ENCODE peak calls at places on chromosome 11, in seven cellular contexts. One of them, this sample, is unnamed.

GRCh38 chr11:61293869-61294716 is 1.0 kb downstream of the VWCE start:
- DNase-seq in pancreas: peak; percentile 34
- DNase-seq in tibial artery: peak; percentile 43
- DNase-seq in bronchial epithelial cell: peak; percentile 22
- DNase-seq in uterus: peak; percentile 52
- DNase-seq in HCT116: no peak
- DNase-seq in GM12878: no peak
- DNase-seq in this sample: no peak

GRCh38 chr11:62401781-62402180 is 17.1 kb upstream of the SCGB1A1 start:
- DNase-seq in pancreas: no peak
- DNase-seq in tibial artery: no peak
- DNase-seq in bronchial epithelial cell: no peak
- DNase-seq in uterus: no peak
- DNase-seq in HCT116: no peak
- DNase-seq in GM12878: no peak
- DNase-seq in this sample: no peak

GRCh38 chr11:78139422-78140391 is at the start of gene ALG8:
- DNase-seq in pancreas: peak; percentile 97
- DNase-seq in tibial artery: peak; percentile 95
- DNase-seq in bronchial epithelial cell: peak; percentile 95
- DNase-seq in uterus: peak; percentile 93
- DNase-seq in HCT116: peak; percentile 85
- DNase-seq in GM12878: peak; percentile 90
- DNase-seq in this sample: peak; percentile 90

GRCh38 chr11:71563401-71563800 is 2.0 kb upstream of the KRTAP5-10 start:
- DNase-seq in pancreas: no peak
- DNase-seq in tibial artery: no peak
- DNase-seq in bronchial epithelial cell: peak; percentile 59
- DNase-seq in uterus: no peak
- DNase-seq in HCT116: peak; percentile 51
- DNase-seq in GM12878: no peak
- DNase-seq in this sample: no peak

GRCh38 chr11:119175493-119176077 is 7.1 kb downstream of the NLRX1 start:
- DNase-seq in pancreas: no peak
- DNase-seq in tibial artery: no peak
- DNase-seq in bronchial epithelial cell: peak; percentile 33
- DNase-seq in uterus: no peak
- DNase-seq in HCT116: no peak
- DNase-seq in GM12878: no peak
- DNase-seq in this sample: no peak

GRCh38 chr11:44400431-44400830 is 90.5 kb upstream of the ALX4 start:
- DNase-seq in pancreas: no peak
- DNase-seq in tibial artery: no peak
- DNase-seq in bronchial epithelial cell: no peak
- DNase-seq in uterus: no peak
- DNase-seq in HCT116: no peak
- DNase-seq in GM12878: no peak
- DNase-seq in this sample: no peak

GRCh38 chr11:290621-291231 is 1.8 kb downstream of the PGGHG start:
- DNase-seq in pancreas: no peak
- DNase-seq in tibial artery: no peak
- DNase-seq in bronchial epithelial cell: no peak
- DNase-seq in uterus: peak; percentile 11
- DNase-seq in HCT116: no peak
- DNase-seq in GM12878: no peak
- DNase-seq in this sample: no peak

GRCh38 chr11:66006891-66007176 is 4.5 kb downstream of the BANF1 start:
- DNase-seq in pancreas: no peak
- DNase-seq in tibial artery: no peak
- DNase-seq in bronchial epithelial cell: no peak
- DNase-seq in uterus: no peak
- DNase-seq in HCT116: no peak
- DNase-seq in GM12878: no peak
- DNase-seq in this sample: no peak

GRCh38 chr11:96221244-96222070 is 121.5 kb downstream of the MAML2 start:
- DNase-seq in pancreas: no peak
- DNase-seq in tibial artery: no peak
- DNase-seq in bronchial epithelial cell: no peak
- DNase-seq in uterus: no peak
- DNase-seq in HCT116: no peak
- DNase-seq in GM12878: no peak
- DNase-seq in this sample: no peak

GRCh38 chr11:112485280-112485679 is 224.6 kb upstream of the PLET1 start:
- DNase-seq in pancreas: no peak
- DNase-seq in tibial artery: no peak
- DNase-seq in bronchial epithelial cell: no peak
- DNase-seq in uterus: no peak
- DNase-seq in HCT116: no peak
- DNase-seq in GM12878: no peak
- DNase-seq in this sample: no peak

GRCh38 chr11:127002669-127003259 is 2.2 kb upstream of the KIRREL3 start:
- DNase-seq in pancreas: no peak
- DNase-seq in tibial artery: no peak
- DNase-seq in bronchial epithelial cell: no peak
- DNase-seq in uterus: no peak
- DNase-seq in HCT116: no peak
- DNase-seq in GM12878: no peak
- DNase-seq in this sample: no peak

GRCh38 chr11:69940246-69940610 is 121.0 kb upstream of the FGF3 start:
- DNase-seq in pancreas: no peak
- DNase-seq in tibial artery: no peak
- DNase-seq in bronchial epithelial cell: no peak
- DNase-seq in uterus: no peak
- DNase-seq in HCT116: no peak
- DNase-seq in GM12878: no peak
- DNase-seq in this sample: no peak

GRCh38 chr11:9796854-9797253 is 133.0 kb downstream of the SWAP70 start:
- DNase-seq in pancreas: no peak
- DNase-seq in tibial artery: no peak
- DNase-seq in bronchial epithelial cell: no peak
- DNase-seq in uterus: no peak
- DNase-seq in HCT116: no peak
- DNase-seq in GM12878: no peak
- DNase-seq in this sample: no peak

GRCh38 chr11:118820412-118821357 is 29.7 kb upstream of the DDX6 start:
- DNase-seq in pancreas: peak; percentile 94
- DNase-seq in tibial artery: peak; percentile 83
- DNase-seq in bronchial epithelial cell: peak; percentile 17
- DNase-seq in uterus: no peak
- DNase-seq in HCT116: peak; percentile 50
- DNase-seq in GM12878: peak; percentile 99
- DNase-seq in this sample: peak; percentile 18

GRCh38 chr11:94926698-94927237 is 46.6 kb downstream of the CWC15 start:
- DNase-seq in pancreas: peak; percentile 51
- DNase-seq in tibial artery: peak; percentile 78
- DNase-seq in bronchial epithelial cell: no peak
- DNase-seq in uterus: peak; percentile 91
- DNase-seq in HCT116: no peak
- DNase-seq in GM12878: no peak
- DNase-seq in this sample: no peak

GRCh38 chr11:111012497-111012896 is 233.0 kb upstream of the POU2AF2 start:
- DNase-seq in pancreas: no peak
- DNase-seq in tibial artery: no peak
- DNase-seq in bronchial epithelial cell: peak; percentile 74
- DNase-seq in uterus: no peak
- DNase-seq in HCT116: no peak
- DNase-seq in GM12878: no peak
- DNase-seq in this sample: no peak

GRCh38 chr11:134949121-134949591 is 537.1 kb upstream of the B3GAT1 start:
- DNase-seq in pancreas: no peak
- DNase-seq in tibial artery: peak; percentile 73
- DNase-seq in bronchial epithelial cell: peak; percentile 67
- DNase-seq in uterus: no peak
- DNase-seq in HCT116: peak; percentile 45
- DNase-seq in GM12878: no peak
- DNase-seq in this sample: peak; percentile 72

GRCh38 chr11:44623716-44624491 is 58.4 kb downstream of the CD82 start:
- DNase-seq in pancreas: peak; percentile 6
- DNase-seq in tibial artery: no peak
- DNase-seq in bronchial epithelial cell: no peak
- DNase-seq in uterus: peak; percentile 31
- DNase-seq in HCT116: no peak
- DNase-seq in GM12878: no peak
- DNase-seq in this sample: no peak

GRCh38 chr11:114116800-114117199 is 57.3 kb downstream of the ZBTB16 start:
- DNase-seq in pancreas: no peak
- DNase-seq in tibial artery: no peak
- DNase-seq in bronchial epithelial cell: no peak
- DNase-seq in uterus: no peak
- DNase-seq in HCT116: no peak
- DNase-seq in GM12878: no peak
- DNase-seq in this sample: no peak

GRCh38 chr11:40100204-40100603 is 1359.2 kb downstream of the LRRC4C start:
- DNase-seq in pancreas: no peak
- DNase-seq in tibial artery: no peak
- DNase-seq in bronchial epithelial cell: no peak
- DNase-seq in uterus: no peak
- DNase-seq in HCT116: no peak
- DNase-seq in GM12878: no peak
- DNase-seq in this sample: no peak

GRCh38 chr11:44619931-44620725 is 54.7 kb downstream of the CD82 start:
- DNase-seq in pancreas: peak; percentile 6
- DNase-seq in tibial artery: no peak
- DNase-seq in bronchial epithelial cell: no peak
- DNase-seq in uterus: peak; percentile 16
- DNase-seq in HCT116: no peak
- DNase-seq in GM12878: no peak
- DNase-seq in this sample: no peak

GRCh38 chr11:3626250-3626960 is 15.4 kb downstream of the ART5 start:
- DNase-seq in pancreas: no peak
- DNase-seq in tibial artery: peak; percentile 81
- DNase-seq in bronchial epithelial cell: no peak
- DNase-seq in uterus: no peak
- DNase-seq in HCT116: no peak
- DNase-seq in GM12878: no peak
- DNase-seq in this sample: no peak

GRCh38 chr11:65379698-65380459 is 2.6 kb downstream of the SLC25A45 start:
- DNase-seq in pancreas: peak; percentile 53
- DNase-seq in tibial artery: no peak
- DNase-seq in bronchial epithelial cell: no peak
- DNase-seq in uterus: no peak
- DNase-seq in HCT116: no peak
- DNase-seq in GM12878: no peak
- DNase-seq in this sample: no peak

DNA sequence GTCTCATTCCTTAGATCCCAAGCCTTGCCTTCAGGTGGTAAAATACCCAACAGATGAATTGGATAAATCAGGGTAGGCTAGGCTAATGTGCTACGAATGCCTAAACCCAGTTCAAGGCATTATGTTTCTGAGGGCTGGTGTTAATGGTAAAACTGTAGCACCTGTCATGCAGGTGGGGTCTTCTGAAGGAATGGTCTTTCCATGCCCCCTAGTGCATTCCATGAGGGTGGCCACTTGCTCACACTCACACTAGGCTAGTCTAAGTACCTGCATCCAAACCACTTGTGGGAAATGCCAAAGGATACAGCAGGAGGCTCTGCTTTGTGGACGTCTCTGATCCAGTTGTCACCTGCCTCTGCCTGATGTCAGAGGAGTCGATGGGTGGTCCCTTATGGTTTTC is 24.2 kb upstream of the UCP3 start:
- DNase-seq in pancreas: no peak
- DNase-seq in tibial artery: no peak
- DNase-seq in bronchial epithelial cell: no peak
- DNase-seq in uterus: no peak
- DNase-seq in HCT116: no peak
- DNase-seq in GM12878: no peak
- DNase-seq in this sample: no peak
- TF ChIP-seq CTCF in pancreas: no peak
- TF ChIP-seq CTCF in tibial artery: no peak
- TF ChIP-seq CTCF in bronchial epithelial cell: no peak
- TF ChIP-seq CTCF in uterus: no peak
- TF ChIP-seq CTCF in HCT116: no peak
- TF ChIP-seq CTCF in GM12878: peak; percentile 38
- TF ChIP-seq CTCF in this sample: no peak

DNA sequence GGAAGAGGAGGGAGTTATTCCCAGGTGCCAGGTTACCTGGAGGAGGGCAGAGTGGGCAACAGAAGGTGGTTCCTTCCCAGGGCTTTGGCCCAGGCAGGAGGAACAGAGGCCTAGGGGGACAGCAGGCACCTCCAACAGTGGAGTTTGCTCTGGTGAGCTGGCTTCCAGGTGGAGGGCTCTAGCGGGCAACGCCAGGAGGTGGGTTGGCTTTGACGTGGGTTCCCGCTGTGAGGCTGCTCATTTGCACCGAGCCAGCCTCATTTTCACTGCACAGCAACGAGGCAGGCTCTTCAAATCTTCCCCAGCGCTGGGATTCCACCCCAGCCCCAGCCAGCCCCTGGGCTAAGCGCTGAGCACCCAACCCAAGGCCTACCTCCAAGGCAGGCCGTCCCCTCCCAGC is 8.1 kb downstream of the IGSF9B start:
- DNase-seq in pancreas: no peak
- DNase-seq in tibial artery: no peak
- DNase-seq in bronchial epithelial cell: no peak
- DNase-seq in uterus: no peak
- DNase-seq in HCT116: no peak
- DNase-seq in GM12878: no peak
- DNase-seq in this sample: no peak
- H3K4me3 ChIP-seq in pancreas: no peak overlapping the region
- H3K4me3 ChIP-seq in tibial artery: no peak overlapping the region
- H3K4me3 ChIP-seq in bronchial epithelial cell: no peak overlapping the region
- H3K4me3 ChIP-seq in uterus: no peak overlapping the region
- H3K4me3 ChIP-seq in HCT116: no peak overlapping the region
- H3K4me3 ChIP-seq in GM12878: no peak overlapping the region
- H3K4me3 ChIP-seq in this sample: no peak overlapping the region

GRCh38 chr11:19245351-19245750 is 4.6 kb upstream of the E2F8 start:
- DNase-seq in pancreas: no peak
- DNase-seq in tibial artery: no peak
- DNase-seq in bronchial epithelial cell: no peak
- DNase-seq in uterus: no peak
- DNase-seq in HCT116: no peak
- DNase-seq in GM12878: no peak
- DNase-seq in this sample: no peak

GRCh38 chr11:19244621-19245020 is 3.9 kb upstream of the E2F8 start:
- DNase-seq in pancreas: no peak
- DNase-seq in tibial artery: no peak
- DNase-seq in bronchial epithelial cell: peak; percentile 97
- DNase-seq in uterus: no peak
- DNase-seq in HCT116: no peak
- DNase-seq in GM12878: no peak
- DNase-seq in this sample: no peak

GRCh38 chr11:19243601-19244000 is 2.9 kb upstream of the E2F8 start:
- DNase-seq in pancreas: no peak
- DNase-seq in tibial artery: no peak
- DNase-seq in bronchial epithelial cell: peak; percentile 52
- DNase-seq in uterus: no peak
- DNase-seq in HCT116: no peak
- DNase-seq in GM12878: no peak
- DNase-seq in this sample: no peak

GRCh38 chr11:19243143-19243542 is 2.4 kb upstream of the E2F8 start:
- DNase-seq in pancreas: no peak
- DNase-seq in tibial artery: no peak
- DNase-seq in bronchial epithelial cell: no peak
- DNase-seq in uterus: no peak
- DNase-seq in HCT116: no peak
- DNase-seq in GM12878: no peak
- DNase-seq in this sample: no peak

GRCh38 chr11:19244084-19244483 is 3.3 kb upstream of the E2F8 start:
- DNase-seq in pancreas: peak; percentile 14
- DNase-seq in tibial artery: no peak
- DNase-seq in bronchial epithelial cell: peak; percentile 96
- DNase-seq in uterus: no peak
- DNase-seq in HCT116: no peak
- DNase-seq in GM12878: no peak
- DNase-seq in this sample: no peak
- H3K27me3 ChIP-seq in pancreas: no peaks in the 10 kb centered on the region
- H3K27me3 ChIP-seq in tibial artery: peaks cover 8% of the 10 kb centered on the region
- H3K27me3 ChIP-seq in bronchial epithelial cell: no peaks in the 10 kb centered on the region
- H3K27me3 ChIP-seq in uterus: peaks cover 19% of the 10 kb centered on the region
- H3K27me3 ChIP-seq in HCT116: no peaks in the 10 kb centered on the region
- H3K27me3 ChIP-seq in GM12878: no peaks in the 10 kb centered on the region
- H3K27me3 ChIP-seq in this sample: peaks cover 20% of the 10 kb centered on the region

GRCh38 chr11:85810871-85811611 is at the start of gene SYTL2:
- DNase-seq in pancreas: peak; percentile 71
- DNase-seq in tibial artery: peak; percentile 58
- DNase-seq in bronchial epithelial cell: peak; percentile 42
- DNase-seq in uterus: peak; percentile 39
- DNase-seq in HCT116: no peak
- DNase-seq in GM12878: no peak
- DNase-seq in this sample: no peak
- TF ChIP-seq CTCF in pancreas: no peak
- TF ChIP-seq CTCF in tibial artery: no peak
- TF ChIP-seq CTCF in bronchial epithelial cell: no peak
- TF ChIP-seq CTCF in uterus: peak; percentile 8
- TF ChIP-seq CTCF in HCT116: no peak
- TF ChIP-seq CTCF in GM12878: no peak
- TF ChIP-seq CTCF in this sample: no peak